ENCODE peak calls at places on chromosomes 13 and 19, in ten cellular contexts. Q, T, L, R, V, B, W, K, Z and C are unnamed samples.

GRCh38 chr19:33678796-33679195 is 57.0 kb downstream of the CHST8 start:
- DNase-seq in Z (peak; percentile 73), T (no peak), R (no peak), Q (no peak), L (no peak), K (no peak), V (no peak), B (no peak), W (no peak), C (no peak)

GRCh38 chr13:104949840-104950805 is 1585.3 kb downstream of the EFNB2 start:
- DNase-seq in B (no peak), Z (no peak), W (no peak), T (no peak), R (no peak), L (no peak), Q (no peak), K (no peak), V (no peak), C (no peak)

GRCh38 chr13:92365904-92366303 is 860.7 kb upstream of the GPC6 start:
- DNase-seq in Z (no peak), V (no peak), W (no peak), R (peak; percentile 10), Q (no peak), K (no peak), B (no peak), T (no peak), L (no peak), C (no peak)

GRCh38 chr19:11784356-11784755 is 14.0 kb upstream of the ZNF491 start:
- DNase-seq in Q (no peak), V (no peak), T (no peak), R (no peak), L (no peak), K (no peak), Z (no peak), B (no peak), W (no peak), C (no peak)

GRCh38 chr19:43444531-43445340 is 20.7 kb downstream of the LYPD3 start:
- DNase-seq in K (no peak), R (no peak), L (no peak), W (no peak), Q (no peak), Z (no peak), B (no peak), T (no peak), V (no peak), C (no peak)

GRCh38 chr19:8377598-8377997 is 12.6 kb upstream of the RAB11B start:
- DNase-seq in T (no peak), K (no peak), Z (no peak), W (no peak), L (no peak), V (no peak), Q (no peak), R (no peak), B (no peak), C (no peak)

GRCh38 chr19:31553844-31554215 is 204.6 kb upstream of the TSHZ3 start:
- DNase-seq in Q (no peak), W (no peak), L (no peak), K (no peak), V (no peak), T (no peak), B (no peak), R (no peak), Z (no peak), C (no peak)

GRCh38 chr13:28631792-28632191 is 27.1 kb upstream of the POMP start:
- DNase-seq in B (no peak), W (no peak), Q (no peak), R (no peak), Z (no peak), V (no peak), T (no peak), L (no peak), K (no peak), C (no peak)

GRCh38 chr19:34364830-34365462 is at the start of gene GPI:
- DNase-seq in W (peak; percentile 77), B (peak; percentile 70), T (peak; percentile 72), R (peak; percentile 40), K (peak; percentile 82), V (peak; percentile 77), L (peak; percentile 64), Z (peak; percentile 82), Q (peak; percentile 66), C (no peak)

GRCh38 chr19:38072776-38073411 is 151.1 kb downstream of the DPF1 start:
- DNase-seq in W (no peak), R (peak; percentile 24), V (no peak), L (no peak), T (no peak), Q (no peak), Z (no peak), B (no peak), K (no peak), C (no peak)

GRCh38 chr13:44266772-44267171 is 106.9 kb upstream of the SERP2 start:
- DNase-seq in T (no peak), Z (no peak), W (no peak), Q (no peak), L (no peak), K (no peak), B (no peak), V (no peak), R (no peak), C (no peak)

GRCh38 chr13:99269627-99270252 is 11.6 kb upstream of the GPR18 start:
- DNase-seq in V (peak; percentile 52), R (peak; percentile 80), Z (peak; percentile 56), L (peak; percentile 55), Q (no peak), K (no peak), W (no peak), B (no peak), T (peak; percentile 47), C (no peak)

GRCh38 chr13:79628463-79628862 is 147.5 kb downstream of the NDFIP2 start:
- DNase-seq in L (no peak), Q (no peak), Z (no peak), R (no peak), T (no peak), K (no peak), V (no peak), B (no peak), W (no peak), C (no peak)

GRCh38 chr19:16573925-16574324 is 1.7 kb upstream of the SLC35E1 start:
- DNase-seq in R (no peak), W (no peak), K (no peak), Q (no peak), Z (no peak), V (no peak), L (no peak), B (no peak), T (no peak), C (no peak)

GRCh38 chr19:55586976-55587668 is 6.5 kb upstream of the ZNF579 start:
- DNase-seq in B (peak; percentile 98), Z (peak; percentile 98), V (peak; percentile 96), T (peak; percentile 88), R (peak; percentile 95), Q (peak; percentile 96), W (peak; percentile 90), L (peak; percentile 96), K (peak; percentile 95), C (peak; percentile 67)

GRCh38 chr19:46426035-46426505 is 2.7 kb downstream of the PNMA8C start:
- DNase-seq in K (no peak), Z (no peak), R (no peak), Q (no peak), B (no peak), W (no peak), T (no peak), V (no peak), L (no peak), C (no peak)

GRCh38 chr19:54252243-54252642 is 4.8 kb downstream of the LILRB5 start:
- DNase-seq in L (no peak), K (no peak), V (no peak), B (no peak), T (no peak), Q (no peak), R (no peak), Z (no peak), W (no peak), C (no peak)

GRCh38 chr19:34904521-34904845 is 22.2 kb upstream of the ZNF30 start:
- DNase-seq in Q (no peak), K (no peak), Z (no peak), W (no peak), T (no peak), V (no peak), L (no peak), B (no peak), R (no peak), C (no peak)

GRCh38 chr13:53189162-53189561 is 160.5 kb downstream of the OLFM4 start:
- DNase-seq in Q (no peak), R (no peak), T (no peak), K (no peak), L (no peak), Z (no peak), V (no peak), W (no peak), B (no peak), C (no peak)

GRCh38 chr19:5156231-5156986 is 184.2 kb downstream of the PTPRS start:
- DNase-seq in B (no peak), K (no peak), Z (no peak), T (no peak), Q (no peak), W (peak; percentile 62), R (no peak), L (no peak), V (no peak), C (no peak)

GRCh38 chr19:58328999-58329398 is 2.2 kb downstream of the ZSCAN22 start:
- DNase-seq in T (peak; percentile 24), L (no peak), R (no peak), Q (no peak), Z (peak; percentile 15), W (no peak), K (peak; percentile 24), V (no peak), B (peak; percentile 54), C (no peak)

GRCh38 chr19:41936961-41937360 is 8.7 kb upstream of the ERFL start:
- DNase-seq in R (no peak), T (no peak), W (no peak), Q (no peak), Z (no peak), K (no peak), B (no peak), L (no peak), V (no peak), C (no peak)

GRCh38 chr19:47296036-47296435 is 13.6 kb upstream of the C5AR1 start:
- DNase-seq in L (peak; percentile 88), Z (peak; percentile 83), W (no peak), K (peak; percentile 75), Q (peak; percentile 78), T (peak; percentile 68), B (peak; percentile 93), R (peak; percentile 82), V (no peak), C (peak; percentile 66)

GRCh38 chr13:47546265-47546962 is 454.7 kb downstream of the SUCLA2 start:
- DNase-seq in L (no peak), V (no peak), Z (no peak), R (no peak), Q (no peak), W (no peak), B (no peak), T (no peak), K (no peak), C (no peak)

GRCh38 chr19:48804496-48804895 is 6.3 kb downstream of the BCAT2 start:
- DNase-seq in R (no peak), Q (no peak), V (no peak), W (no peak), T (no peak), L (no peak), B (no peak), K (no peak), Z (no peak), C (no peak)

GRCh38 chr13:50375792-50376191 is 360.5 kb downstream of the KCNRG start:
- DNase-seq in B (no peak), K (no peak), V (no peak), R (peak; percentile 35), W (no peak), T (no peak), L (peak; percentile 69), Z (no peak), Q (no peak), C (no peak)

GRCh38 chr19:17488593-17489391 is 18.5 kb downstream of the SLC27A1 start:
- DNase-seq in T (peak; percentile 61), B (peak; percentile 100), L (peak; percentile 87), W (peak; percentile 71), K (peak; percentile 75), Z (peak; percentile 33), V (peak; percentile 82), R (peak; percentile 34), Q (peak; percentile 89), C (peak; percentile 50)

GRCh38 chr13:42260885-42261654 is 10.9 kb upstream of the AKAP11 start:
- DNase-seq in Z (no peak), R (no peak), L (no peak), V (no peak), K (no peak), T (no peak), B (no peak), W (no peak), Q (no peak), C (no peak)